ENCODE peak calls at places on chromosomes 6 and 20, in seven cellular contexts. T, N, S, D, A, E and Q are unnamed samples.

GRCh38 chr6:156686429-156686939 is 90.7 kb upstream of the ARID1B start:
- DNase-seq in T (no peak), N (peak), S (peak), D (peak), A (no peak), E (no peak), Q (no peak)

GRCh38 chr6:110491644-110492317 is 15.4 kb upstream of the SLC22A16 start:
- DNase-seq in T (no peak), N (peak), S (peak), D (no peak), A (no peak), E (no peak), Q (no peak)

GRCh38 chr6:74366634-74367033 is 670.6 kb downstream of the CD109 start:
- DNase-seq in T (no peak), N (peak), S (no peak), D (no peak), A (peak), E (no peak), Q (no peak)

GRCh38 chr6:108133594-108134179 is 32.1 kb upstream of the NR2E1 start:
- DNase-seq in T (peak), N (peak), S (peak), D (peak), A (peak), E (no peak), Q (no peak)

GRCh38 chr6:159823953-159824352 is 23.9 kb downstream of the PNLDC1 start:
- DNase-seq in T (no peak), N (no peak), S (no peak), D (no peak), A (no peak), E (no peak), Q (no peak)

GRCh38 chr6:31545291-31545690 is 1.1 kb downstream of the ATP6V1G2 start:
- DNase-seq in T (no peak), N (no peak), S (no peak), D (no peak), A (no peak), E (no peak), Q (no peak)

GRCh38 chr6:33752139-33753015 is 5.7 kb upstream of the IP6K3 start:
- DNase-seq in T (no peak), N (peak), S (no peak), D (no peak), A (no peak), E (no peak), Q (no peak)

GRCh38 chr6:114053791-114054190 is 82.8 kb upstream of the HDAC2 start:
- DNase-seq in T (no peak), N (no peak), S (no peak), D (peak), A (no peak), E (no peak), Q (no peak)

GRCh38 chr6:10441004-10441654 is 26.3 kb upstream of the TFAP2A start:
- DNase-seq in T (no peak), N (peak), S (peak), D (peak), A (peak), E (no peak), Q (no peak)

GRCh38 chr20:31848088-31848999 is 2.9 kb upstream of the FOXS1 start:
- DNase-seq in T (no peak), N (no peak), S (no peak), D (no peak), A (no peak), E (no peak), Q (no peak)
- H3K27ac ChIP-seq in T (no peak), N (no peak), S (no peak), D (no peak), A (no peak), E (no peak), Q (no peak)

DNA sequence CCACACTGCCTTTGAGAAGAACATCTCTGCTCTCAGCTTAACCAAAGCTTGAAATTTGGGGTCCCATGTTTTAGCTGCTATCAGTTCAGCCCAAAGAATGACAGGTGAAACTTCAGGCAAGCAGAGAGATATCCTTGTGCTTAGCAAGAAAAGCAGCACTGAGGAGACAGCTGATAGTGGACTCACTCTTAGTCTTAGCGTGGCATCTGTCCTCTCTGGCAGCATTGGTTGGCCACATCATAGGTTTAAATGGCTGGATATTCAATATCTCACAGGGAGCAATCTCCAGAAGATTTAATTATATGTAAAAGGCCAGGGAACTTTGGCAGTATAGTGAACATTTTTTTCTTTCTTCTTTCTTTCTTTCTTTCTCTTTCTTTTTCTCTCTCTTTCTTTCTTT is 131.1 kb upstream of the SGK1 start:
- DNase-seq in T (no peak), N (no peak), S (no peak), D (no peak), A (no peak), E (no peak), Q (no peak)
- H3K27ac ChIP-seq in T (no peak), N (peak), S (peak), D (no peak), A (no peak), E (no peak), Q (no peak)

GRCh38 chr6:164152611-164153010 is 738.1 kb downstream of the QKI start:
- DNase-seq in T (no peak), N (no peak), S (no peak), D (no peak), A (no peak), E (no peak), Q (no peak)
- H3K27ac ChIP-seq in T (no peak), N (no peak), S (no peak), D (no peak), A (no peak), E (no peak), Q (no peak)

DNA sequence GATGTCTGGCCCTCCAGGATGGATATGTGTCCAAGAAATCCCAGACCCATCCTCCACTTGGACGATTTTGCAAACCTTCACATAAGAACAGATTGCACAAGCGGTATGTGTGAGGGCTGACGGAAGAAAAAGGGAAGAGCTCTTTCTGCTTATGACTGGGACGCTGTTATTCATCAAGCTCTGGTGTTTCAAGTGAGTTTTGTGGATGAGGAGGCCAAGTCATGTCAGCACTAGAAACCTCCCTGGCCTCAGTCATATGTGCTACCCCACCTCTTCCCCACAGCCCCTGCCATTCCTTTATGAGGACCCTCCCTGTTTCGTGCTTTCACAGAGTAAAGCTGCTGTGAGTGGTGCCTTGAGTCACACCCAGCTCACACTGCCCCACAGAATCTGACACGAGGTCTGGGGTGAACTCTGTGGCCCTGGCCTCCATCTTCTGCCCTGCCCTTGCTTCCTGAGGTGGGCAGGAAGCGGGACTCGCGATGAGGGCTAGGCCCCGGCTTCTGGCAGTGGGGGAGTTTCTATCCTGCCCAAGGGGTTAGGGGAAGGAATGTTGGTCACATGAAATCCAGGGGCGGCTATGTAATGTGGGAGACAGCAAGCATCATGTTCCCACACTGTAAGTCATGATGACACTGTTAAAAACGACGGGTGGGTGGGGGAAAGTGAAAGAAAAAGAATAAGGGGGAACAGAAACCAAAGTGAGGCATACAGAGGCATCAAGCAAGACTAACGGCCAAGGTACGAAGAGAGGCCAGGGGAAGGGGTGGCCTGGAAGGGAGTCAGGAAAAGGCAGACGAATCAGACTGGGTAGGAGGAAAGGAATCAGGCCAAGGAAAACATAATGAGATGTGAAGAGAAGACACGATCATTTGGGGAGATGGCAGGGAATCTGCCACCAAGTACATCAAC is 78.1 kb downstream of the PRDM1 start:
- DNase-seq in T (no peak), N (no peak), S (peak), D (no peak), A (no peak), E (no peak), Q (no peak)
- H3K27ac ChIP-seq in T (no peak), N (no peak), S (peak), D (no peak), A (no peak), E (peak), Q (peak)

DNA sequence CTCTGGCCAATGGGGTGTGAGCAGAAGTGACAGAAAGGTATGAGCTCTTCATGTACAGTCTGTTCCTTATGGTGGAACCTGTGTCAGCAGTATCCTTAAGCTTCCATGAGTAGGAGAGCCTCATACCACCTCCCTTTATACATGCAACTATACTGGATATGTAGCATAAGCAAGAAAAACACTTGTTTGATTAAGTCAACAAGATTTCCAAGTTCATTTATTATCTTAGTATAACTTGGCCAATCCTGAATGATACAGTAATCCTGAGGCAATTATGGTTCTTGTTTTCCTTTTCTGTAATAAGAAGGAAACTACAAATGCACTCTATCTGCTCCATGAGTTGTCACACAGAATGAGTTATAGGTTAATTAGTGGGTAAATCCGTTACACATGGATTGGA is 409.6 kb upstream of the ID4 start:
- DNase-seq in T (no peak), N (no peak), S (no peak), D (no peak), A (no peak), E (no peak), Q (no peak)
- H3K27ac ChIP-seq in T (no peak), N (no peak), S (no peak), D (no peak), A (no peak), E (no peak), Q (no peak)

GRCh38 chr20:44969320-44969879 is 3.1 kb downstream of the STK4 start:
- DNase-seq in T (no peak), N (no peak), S (peak), D (no peak), A (no peak), E (no peak), Q (no peak)

GRCh38 chr20:44967207-44967807 is 995 bp downstream of the STK4 start:
- DNase-seq in T (no peak), N (peak), S (no peak), D (no peak), A (no peak), E (no peak), Q (no peak)

GRCh38 chr20:44963325-44964215 is 2.7 kb upstream of the STK4 start:
- DNase-seq in T (no peak), N (no peak), S (no peak), D (no peak), A (no peak), E (no peak), Q (no peak)

GRCh38 chr20:44965651-44966029 is 672 bp upstream of the STK4 start:
- DNase-seq in T (no peak), N (no peak), S (no peak), D (no peak), A (no peak), E (no peak), Q (no peak)

GRCh38 chr20:44966030-44966961 is at the start of gene STK4:
- DNase-seq in T (peak), N (peak), S (peak), D (peak), A (peak), E (peak), Q (peak)
- H3K27ac ChIP-seq in T (peak), N (peak), S (peak), D (no peak), A (peak), E (peak), Q (peak)

GRCh38 chr6:19802656-19803055 is 34.5 kb upstream of the ID4 start:
- DNase-seq in T (no peak), N (no peak), S (no peak), D (no peak), A (no peak), E (no peak), Q (no peak)

GRCh38 chr6:19806971-19807396 is 30.2 kb upstream of the ID4 start:
- DNase-seq in T (no peak), N (no peak), S (no peak), D (no peak), A (no peak), E (no peak), Q (no peak)

GRCh38 chr6:19804362-19805145 is 32.6 kb upstream of the ID4 start:
- DNase-seq in T (peak), N (peak), S (peak), D (peak), A (peak), E (peak), Q (peak)

GRCh38 chr6:19803331-19804330 is 33.5 kb upstream of the ID4 start:
- DNase-seq in T (no peak), N (no peak), S (no peak), D (no peak), A (no peak), E (no peak), Q (no peak)

GRCh38 chr6:19805146-19805515 is 32.0 kb upstream of the ID4 start:
- DNase-seq in T (no peak), N (no peak), S (peak), D (no peak), A (peak), E (no peak), Q (no peak)
- H3K27ac ChIP-seq in T (peak), N (no peak), S (peak), D (peak), A (peak), E (peak), Q (peak)